ENCODE peak calls at places on chromosomes 7 and 10, in seven cellular contexts. C is AG04450, W is stomach, G is fibroblast of lung, T is neural progenitor cell, I is BJ, O is right lobe of liver. R is an unnamed sample.

GRCh38 chr7:85000973-85001372 is 185.9 kb downstream of the SEMA3D start:
- DNase-seq in G (no peak), W (no peak), O (no peak), T (no peak), C (no peak), I (no peak), R (no peak)

GRCh38 chr10:36542493-36542892 is 582.9 kb upstream of the ANKRD30A start:
- DNase-seq in G (no peak), T (no peak), W (no peak), C (no peak), O (no peak), I (no peak), R (no peak)

GRCh38 chr7:121369462-121369861 is 26.6 kb downstream of the FAM3C start:
- DNase-seq in I (no peak), W (no peak), O (no peak), G (peak), C (no peak), T (no peak), R (peak)

GRCh38 chr10:62456611-62457101 is 82.5 kb downstream of the ZNF365 start:
- DNase-seq in O (no peak), G (no peak), T (no peak), W (no peak), I (peak), C (no peak), R (peak)

GRCh38 chr7:108415821-108416536 is 40.3 kb downstream of the NRCAM start:
- DNase-seq in O (no peak), W (no peak), G (peak), T (peak), C (no peak), I (no peak), R (peak)

GRCh38 chr10:11683529-11684320 is 58.5 kb upstream of the ECHDC3 start:
- DNase-seq in W (no peak), G (no peak), O (no peak), T (no peak), I (no peak), C (no peak), R (no peak)

GRCh38 chr10:7965457-7965856 is 89.0 kb upstream of the GATA3 start:
- DNase-seq in T (no peak), W (no peak), G (no peak), O (no peak), C (no peak), I (no peak), R (no peak)

GRCh38 chr7:50733552-50733951 is 49.1 kb downstream of the GRB10 start:
- DNase-seq in G (no peak), I (no peak), O (no peak), W (peak), T (no peak), C (no peak), R (peak)

GRCh38 chr10:100697070-100697469 is 48.3 kb upstream of the PAX2 start:
- DNase-seq in T (no peak), O (no peak), C (no peak), W (peak), I (no peak), G (peak), R (peak)

DNA sequence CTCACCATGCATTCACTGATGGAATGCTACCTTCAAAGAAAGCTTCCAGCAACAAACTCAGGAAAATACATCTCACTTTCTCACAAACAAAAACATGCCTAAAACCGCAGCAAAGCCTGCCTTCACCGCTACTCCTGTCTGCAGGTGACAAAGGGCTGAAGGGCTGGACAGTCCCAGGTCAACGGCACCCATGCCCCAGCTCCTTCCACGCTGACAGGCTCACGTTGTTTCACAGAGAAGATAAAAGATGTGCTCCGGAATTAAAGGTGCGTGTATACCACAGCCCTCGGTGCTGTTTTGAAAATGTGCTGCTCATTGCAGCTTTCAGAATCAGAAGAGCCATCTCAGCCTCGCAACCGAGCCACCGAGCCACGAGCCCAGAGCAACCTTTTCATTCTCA is 445.0 kb downstream of the PTPRN2 start:
- DNase-seq in T (no peak), C (no peak), W (no peak), G (no peak), O (no peak), I (no peak), R (no peak)
- TF ChIP-seq CTCF in T (no peak), C (no peak), W (no peak), G (no peak), O (no peak), I (no peak), R (no peak)

GRCh38 chr10:84613336-84614021 is 285.1 kb downstream of the CCSER2 start:
- DNase-seq in T (peak), G (no peak), O (peak), I (no peak), W (no peak), C (no peak), R (peak)
- TF ChIP-seq CTCF in T (peak), G (no peak), O (peak), I (peak), W (peak), C (peak), R (peak)

DNA sequence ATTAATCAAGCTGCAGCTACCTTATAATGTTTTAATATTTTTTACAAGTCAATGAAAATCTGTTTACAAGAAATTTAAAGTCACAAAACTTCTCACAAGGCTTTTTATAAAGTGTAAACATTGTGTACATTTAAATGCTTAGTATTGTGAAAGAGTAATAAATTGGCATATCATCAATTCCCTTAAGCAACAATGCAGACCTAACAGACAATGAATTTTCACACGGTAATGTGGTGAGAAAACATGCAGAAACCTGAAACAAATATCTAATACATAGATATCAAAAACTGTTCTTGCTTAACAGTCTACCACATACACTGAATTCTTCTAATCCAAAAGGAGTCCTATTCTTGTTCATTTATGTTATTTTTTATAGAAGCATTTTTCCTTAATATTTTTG is 220.7 kb downstream of the CRPPA start:
- DNase-seq in G (no peak), C (no peak), O (no peak), W (no peak), I (no peak), T (no peak), R (no peak)
- TF ChIP-seq CTCF in G (no peak), C (no peak), O (no peak), W (no peak), I (no peak), T (no peak), R (no peak)

DNA sequence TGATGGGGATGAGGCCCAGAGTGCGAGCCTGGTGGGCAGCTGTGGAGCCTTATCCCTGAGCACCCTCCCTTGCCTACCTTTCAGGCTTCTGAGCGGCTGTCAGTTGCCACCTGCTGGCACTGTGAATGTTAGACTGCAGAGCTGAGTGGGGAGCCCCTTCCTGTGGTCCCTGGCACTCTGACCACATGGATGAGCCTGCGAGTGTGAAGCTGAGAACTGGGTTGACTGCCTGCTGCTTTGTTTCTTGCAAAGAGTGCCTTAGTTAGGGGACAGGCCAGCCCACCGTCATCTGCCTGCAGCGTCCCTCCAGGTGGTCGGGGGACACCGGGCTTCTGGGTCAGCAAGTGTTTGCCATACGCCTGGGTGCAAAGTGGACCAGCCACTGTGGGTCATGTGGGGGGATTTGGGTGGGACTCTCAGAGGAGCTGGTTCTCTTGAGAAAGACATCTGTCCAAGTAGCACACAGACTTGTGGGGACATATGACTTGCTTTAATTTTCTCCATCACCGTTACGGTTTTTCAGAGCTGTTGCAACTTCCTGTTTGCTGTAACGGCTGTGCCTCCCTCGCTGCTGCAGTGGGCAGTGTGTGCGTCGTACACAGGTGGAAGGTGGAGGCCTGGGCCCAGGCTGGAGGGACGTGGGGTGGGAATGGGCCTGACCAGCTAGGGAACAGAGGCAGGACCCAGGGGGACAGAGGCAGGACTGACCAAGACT is 13.7 kb downstream of the INPP5A start:
- DNase-seq in W (no peak), C (no peak), T (no peak), I (no peak), O (no peak), G (no peak), R (no peak)
- TF ChIP-seq CTCF in W (no peak), C (no peak), T (no peak), I (no peak), O (no peak), G (no peak), R (no peak)

DNA sequence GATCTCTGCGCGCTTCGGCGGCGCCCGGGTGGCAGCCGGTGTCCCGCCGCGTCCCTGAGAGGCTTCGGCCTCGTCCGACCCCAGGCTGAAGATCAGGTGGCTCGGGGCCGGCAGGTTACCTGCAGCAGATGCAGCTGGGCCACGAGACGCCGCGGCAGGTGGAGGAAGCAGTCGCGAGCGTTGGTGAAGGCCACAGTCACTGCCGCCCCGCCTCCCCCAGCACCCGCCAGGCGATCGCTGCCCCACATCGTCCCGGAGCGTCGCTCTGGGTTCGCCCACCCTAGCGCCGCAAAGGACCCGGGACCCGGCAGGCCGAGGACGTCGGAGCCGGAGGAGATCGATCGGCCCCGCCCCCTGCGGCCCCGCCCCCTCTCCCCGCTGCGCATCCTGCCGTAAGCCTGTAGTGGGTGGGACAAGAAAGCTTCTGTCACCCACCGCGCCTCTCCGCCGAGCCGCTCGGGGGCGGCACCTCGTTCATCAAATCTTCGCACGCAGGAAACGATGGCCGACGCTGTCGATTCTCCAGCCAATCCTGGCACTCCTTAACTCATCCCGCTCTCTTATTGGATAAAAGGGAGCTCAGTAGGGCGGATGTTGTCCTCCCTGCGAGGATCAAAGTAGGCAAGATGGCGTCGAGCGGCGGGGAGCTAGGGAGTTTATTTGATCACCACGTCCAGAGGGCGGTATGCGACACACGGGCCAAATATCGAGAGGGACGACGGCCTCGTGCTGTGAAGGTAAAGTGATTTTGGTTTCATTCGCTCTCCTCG is at the start of the genes PEX1 and RBM48:
- DNase-seq in G (peak), C (peak), T (peak), I (peak), O (peak), W (peak), R (peak)
- TF ChIP-seq CTCF in G (peak), C (peak), T (peak), I (peak), O (peak), W (peak), R (peak)

GRCh38 chr10:64038097-64038496 is 516.9 kb downstream of the REEP3 start:
- DNase-seq in G (no peak), W (no peak), T (no peak), I (no peak), O (no peak), C (no peak), R (no peak)
- TF ChIP-seq CTCF in G (no peak), W (no peak), T (no peak), I (no peak), O (no peak), C (no peak), R (no peak)

DNA sequence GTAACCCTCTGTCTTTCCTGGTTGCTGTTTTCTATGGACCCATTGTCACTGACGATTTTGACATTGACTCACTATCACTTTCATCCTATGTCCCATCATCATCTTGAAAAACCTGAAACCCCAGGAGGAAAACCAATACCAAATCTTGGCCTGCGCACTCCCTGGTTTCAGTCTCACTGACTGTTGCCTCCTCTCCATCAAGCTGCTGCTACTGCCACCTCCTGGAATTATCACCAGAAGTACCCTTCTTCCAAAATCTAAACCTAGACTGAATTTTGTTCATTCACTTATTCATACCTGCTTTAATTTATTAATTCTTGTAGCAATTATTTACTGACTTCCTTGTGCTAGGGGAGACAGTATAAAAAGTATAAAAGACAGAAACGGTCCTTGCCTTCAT is 44.5 kb upstream of the ACBD5 start:
- DNase-seq in T (peak), G (peak), O (peak), C (no peak), I (no peak), W (no peak), R (no peak)
- TF ChIP-seq CTCF in T (peak), G (peak), O (peak), C (peak), I (peak), W (peak), R (peak)

R was measured in HFFc6.